ENCODE peak calls at places on chromosome 1, in six cellular contexts. R, D, W, V, P and F are unnamed samples.

GRCh38 chr1:174958396-174958795 is 41.4 kb upstream of the CACYBP start:
- DNase-seq in R (no peak), D (no peak), W (no peak), V (peak), P (no peak), F (no peak)

GRCh38 chr1:54221867-54222484 is 22.0 kb downstream of the MRPL37 start:
- DNase-seq in R (no peak), D (no peak), W (no peak), V (no peak), P (no peak), F (no peak)

GRCh38 chr1:21703318-21703963 is 34.3 kb upstream of the RAP1GAP start:
- DNase-seq in R (peak), D (no peak), W (no peak), V (peak), P (no peak), F (no peak)

GRCh38 chr1:9371391-9371935 is 78.8 kb downstream of the SPSB1 start:
- DNase-seq in R (peak), D (no peak), W (no peak), V (peak), P (peak), F (peak)

GRCh38 chr1:203301331-203301668 is 4.0 kb upstream of the BTG2 start:
- DNase-seq in R (no peak), D (no peak), W (no peak), V (no peak), P (no peak), F (no peak)

GRCh38 chr1:202713110-202713509 is 2.9 kb upstream of the SYT2 start:
- DNase-seq in R (no peak), D (no peak), W (peak), V (peak), P (no peak), F (no peak)

GRCh38 chr1:8022395-8023286 is 3.5 kb downstream of the ERRFI1 start:
- DNase-seq in R (no peak), D (no peak), W (no peak), V (no peak), P (no peak), F (no peak)

GRCh38 chr1:209929751-209930150 is 8.3 kb upstream of the SYT14 start:
- DNase-seq in R (no peak), D (no peak), W (no peak), V (peak), P (no peak), F (no peak)